ENCODE peak calls at places on chromosomes 2 and 18, in eight cellular contexts. P is heart right ventricle, K is hepatocyte, I is fibroblast of lung, S is sigmoid colon, Y is A549, H is Panc1, Z is stomach. W is an unnamed sample.

GRCh38 chr2:60569680-60570111 is 16.2 kb upstream of the BCL11A start:
- DNase-seq in Z (no peak), H (no peak), K (no peak), S (no peak), P (no peak), I (no peak), Y (no peak), W (no peak)

GRCh38 chr2:231152800-231153557 is 28.1 kb upstream of the HTR2B start:
- DNase-seq in I (peak; percentile 83), P (no peak), Y (no peak), K (no peak), H (no peak), S (no peak), Z (no peak), W (no peak)

GRCh38 chr18:7572837-7573236 is 5.7 kb downstream of the PTPRM start:
- DNase-seq in I (peak; percentile 68), P (no peak), Z (no peak), Y (no peak), H (no peak), K (no peak), S (no peak), W (no peak)

GRCh38 chr2:47641366-47641765 is 141.6 kb upstream of the MSH6 start:
- DNase-seq in S (no peak), Y (no peak), P (no peak), H (no peak), K (no peak), Z (no peak), I (peak; percentile 45), W (no peak)

GRCh38 chr2:236694125-236694888 is 124.7 kb downstream of the ACKR3 start:
- DNase-seq in Z (no peak), H (no peak), P (no peak), Y (no peak), S (no peak), K (no peak), I (no peak), W (no peak)

GRCh38 chr18:50301074-50301473 is 13.6 kb upstream of the CXXC1 start:
- DNase-seq in P (no peak), H (no peak), S (no peak), I (no peak), K (no peak), Y (no peak), Z (no peak), W (no peak)

GRCh38 chr2:239065962-239066361 is 218.1 kb downstream of the TWIST2 start:
- DNase-seq in P (no peak), Z (no peak), I (no peak), K (no peak), H (no peak), S (no peak), Y (no peak), W (no peak)

GRCh38 chr2:127371037-127371436 is 16.7 kb downstream of the MAP3K2 start:
- DNase-seq in P (peak; percentile 60), Y (peak; percentile 54), Z (no peak), I (no peak), K (no peak), S (no peak), H (no peak), W (no peak)

GRCh38 chr2:201118957-201119848 is 3.2 kb downstream of the CFLAR start:
- DNase-seq in P (no peak), H (no peak), Y (no peak), S (no peak), I (peak; percentile 72), Z (no peak), K (peak; percentile 38), W (peak; percentile 64)

GRCh38 chr2:44944102-44944951 is 2.8 kb downstream of the SIX3 start:
- DNase-seq in Z (no peak), I (no peak), K (no peak), H (no peak), P (no peak), S (no peak), Y (no peak), W (no peak)

GRCh38 chr2:216109962-216110614 is 940 bp downstream of the XRCC5 start:
- DNase-seq in H (no peak), Y (peak; percentile 36), I (peak; percentile 54), S (no peak), K (peak; percentile 56), Z (no peak), P (no peak), W (no peak)

GRCh38 chr2:39696072-39696471 is 30.4 kb downstream of the TMEM178A start:
- DNase-seq in P (no peak), I (peak; percentile 95), S (no peak), H (no peak), Y (peak; percentile 4), Z (no peak), K (peak; percentile 20), W (no peak)

GRCh38 chr2:200596774-200597173 is 11.0 kb downstream of the AOX1 start:
- DNase-seq in Z (no peak), S (no peak), Y (no peak), P (no peak), K (peak; percentile 51), I (no peak), H (no peak), W (peak; percentile 70)

GRCh38 chr18:12409466-12409865 is 1.7 kb downstream of the PRELID3A start:
- DNase-seq in I (peak; percentile 66), K (no peak), Y (no peak), H (no peak), Z (no peak), S (no peak), P (no peak), W (no peak)

GRCh38 chr2:170393861-170394498 is 216.0 kb downstream of the MYO3B start:
- DNase-seq in I (no peak), Y (no peak), S (no peak), P (no peak), K (no peak), H (no peak), Z (no peak), W (no peak)

GRCh38 chr18:23703987-23704384 is 14.7 kb downstream of the LAMA3 start:
- DNase-seq in P (no peak), S (no peak), Z (no peak), Y (no peak), K (no peak), I (peak; percentile 27), H (no peak), W (no peak)

GRCh38 chr18:9132628-9133027 is 4.0 kb upstream of the ANKRD12 start:
- DNase-seq in Z (no peak), K (no peak), Y (no peak), H (no peak), S (no peak), P (no peak), I (no peak), W (no peak)

GRCh38 chr2:144256996-144257707 is 262.8 kb downstream of the ZEB2 start:
- DNase-seq in I (peak; percentile 64), P (no peak), S (no peak), Z (no peak), Y (no peak), H (no peak), K (no peak), W (no peak)

GRCh38 chr2:119649364-119649917 is 29.6 kb upstream of the TMEM177 start:
- DNase-seq in S (no peak), Z (no peak), P (no peak), K (no peak), H (no peak), Y (no peak), I (peak; percentile 68), W (no peak)

GRCh38 chr2:8319219-8319618 is 362.6 kb upstream of the ID2 start:
- DNase-seq in K (no peak), Z (no peak), P (no peak), H (no peak), I (no peak), S (no peak), Y (no peak), W (no peak)

GRCh38 chr2:29528891-29529520 is 392.4 kb downstream of the ALK start:
- DNase-seq in K (peak; percentile 53), P (peak; percentile 57), H (no peak), Y (no peak), Z (peak; percentile 39), I (peak; percentile 76), S (no peak), W (no peak)
- H3K4me3 ChIP-seq in K (no peak overlapping the region), P (no peak overlapping the region), H (no peak overlapping the region), Y (no peak overlapping the region), Z (no peak overlapping the region), I (no peak overlapping the region), S (no peak overlapping the region), W (no peak overlapping the region)

GRCh38 chr2:232434091-232434490 is 21.9 kb upstream of the ALPI start:
- DNase-seq in Z (no peak), Y (no peak), H (no peak), I (no peak), P (no peak), K (no peak), S (no peak), W (no peak)
- TF ChIP-seq CTCF in Z (no peak), Y (no peak), H (no peak), I (no peak), P (no peak), K (no peak), S (no peak), W (no peak)

DNA sequence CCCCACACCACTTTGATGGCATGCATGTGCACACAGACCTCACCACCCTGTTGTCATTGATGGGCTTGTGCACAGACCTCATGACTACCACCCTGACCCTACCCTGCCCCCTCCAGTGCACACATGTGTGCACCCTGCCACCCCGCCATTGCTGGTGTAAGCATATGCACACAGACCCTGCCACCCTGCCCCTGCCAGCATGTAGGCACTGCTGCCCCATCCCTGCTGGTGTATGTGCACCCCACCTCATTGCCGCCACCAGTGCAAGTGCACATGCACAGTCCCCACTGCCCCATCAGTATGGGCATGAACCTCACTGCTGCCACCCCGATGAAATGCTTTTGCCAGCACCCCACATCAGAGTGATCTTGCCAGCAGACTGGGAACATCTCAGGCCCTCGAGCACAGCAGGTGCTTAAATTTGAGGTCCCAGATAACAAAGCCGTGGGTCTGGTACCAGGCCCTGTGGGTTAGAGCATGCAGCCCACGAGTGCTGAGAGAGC is 169.4 kb downstream of the EHBP1 start:
- DNase-seq in P (no peak), H (no peak), Y (no peak), I (no peak), Z (no peak), K (no peak), S (no peak), W (no peak)
- H3K9me3 ChIP-seq in P (no peaks in the 10 kb centered on the region), H (peaks cover 11% of the 10 kb centered on the region), Y (peaks cover 26% of the 10 kb centered on the region), I (no peaks in the 10 kb centered on the region), Z (peaks cover 14% of the 10 kb centered on the region), K (peaks cover 13% of the 10 kb centered on the region), S (no peaks in the 10 kb centered on the region), W (peaks cover 13% of the 10 kb centered on the region)

GRCh38 chr2:68366083-68366560 is 1.0 kb downstream of the PLEK start:
- DNase-seq in K (peak; percentile 11), Y (no peak), I (no peak), Z (no peak), H (no peak), S (no peak), P (no peak), W (no peak)
- H3K4me3 ChIP-seq in K (no peak overlapping the region), Y (no peak overlapping the region), I (no peak overlapping the region), Z (peak overlapping the region; percentile 31), H (no peak overlapping the region), S (no peak overlapping the region), P (peak overlapping the region; percentile 18), W (no peak overlapping the region)

W was measured in Caco-2.